ENCODE peak calls at places on chromosomes 4 and X, in eight cellular contexts. X is right atrium auricular region, Q is left lung, J is suprapubic skin, O is A549, L is thyroid gland, Z is HL-60, N is tibial nerve. P is an unnamed sample.

GRCh38 chr4:54433686-54434085 is 204.6 kb downstream of the PDGFRA start:
- DNase-seq in X (no peak), L (no peak), O (peak; percentile 11), N (no peak), Z (no peak), Q (no peak), J (no peak), P (no peak)

GRCh38 chr4:48483006-48483776 is at the start of gene SLC10A4:
- DNase-seq in O (peak; percentile 6), Z (no peak), X (no peak), J (no peak), Q (peak; percentile 76), L (peak; percentile 27), N (no peak), P (no peak)

GRCh38 chrX:40085086-40085551 is 12.6 kb downstream of the BCOR start:
- DNase-seq in N (no peak), Z (no peak), J (no peak), Q (no peak), X (no peak), L (peak; percentile 31), O (no peak), P (no peak)

GRCh38 chr4:4248885-4249203 is 821 bp upstream of the TMEM128 start:
- DNase-seq in J (no peak), L (no peak), N (no peak), X (no peak), Z (no peak), Q (no peak), O (no peak), P (no peak)

GRCh38 chr4:127055349-127055748 is 577.4 kb upstream of the INTU start:
- DNase-seq in L (peak; percentile 94), O (no peak), J (no peak), Z (no peak), Q (no peak), N (no peak), X (no peak), P (no peak)

GRCh38 chrX:135114392-135114791 is 5.9 kb downstream of the ETDB start:
- DNase-seq in X (no peak), J (no peak), L (no peak), Q (no peak), O (no peak), N (no peak), Z (no peak), P (no peak)

GRCh38 chr4:40046311-40046980 is 10.2 kb upstream of the N4BP2 start:
- DNase-seq in J (no peak), N (no peak), Z (no peak), L (peak; percentile 87), O (peak; percentile 83), X (peak; percentile 70), Q (no peak), P (no peak)

GRCh38 chrX:68498044-68498507 is 775 bp upstream of the YIPF6 start:
- DNase-seq in O (peak; percentile 29), Z (no peak), X (no peak), N (no peak), Q (no peak), L (no peak), J (no peak), P (no peak)

GRCh38 chr4:155781432-155781831 is 22.6 kb downstream of the GUCY1B1 start:
- DNase-seq in N (no peak), L (no peak), J (no peak), O (no peak), X (no peak), Z (no peak), Q (no peak), P (no peak)
- H3K27ac ChIP-seq in N (no peak overlapping the region), L (no peak overlapping the region), J (no peak overlapping the region), O (no peak overlapping the region), X (no peak overlapping the region), Z (no peak overlapping the region), Q (no peak overlapping the region), P (no peak overlapping the region)

GRCh38 chrX:12139934-12140611 is 1.8 kb downstream of the FRMPD4 start:
- DNase-seq in X (no peak), O (peak; percentile 38), J (no peak), Z (no peak), N (no peak), L (no peak), Q (no peak), P (no peak)

GRCh38 chrX:12138366-12139313 is at the start of gene FRMPD4:
- DNase-seq in O (peak; percentile 20), J (no peak), L (no peak), Z (no peak), N (no peak), Q (no peak), X (no peak), P (no peak)

GRCh38 chrX:12142661-12143060 is 4.4 kb downstream of the FRMPD4 start:
- DNase-seq in L (no peak), Z (no peak), N (no peak), O (no peak), J (no peak), Q (no peak), X (no peak), P (no peak)

GRCh38 chrX:12141511-12141910 is 3.2 kb downstream of the FRMPD4 start:
- DNase-seq in O (no peak), Q (no peak), N (no peak), L (no peak), Z (no peak), X (no peak), J (no peak), P (no peak)

DNA sequence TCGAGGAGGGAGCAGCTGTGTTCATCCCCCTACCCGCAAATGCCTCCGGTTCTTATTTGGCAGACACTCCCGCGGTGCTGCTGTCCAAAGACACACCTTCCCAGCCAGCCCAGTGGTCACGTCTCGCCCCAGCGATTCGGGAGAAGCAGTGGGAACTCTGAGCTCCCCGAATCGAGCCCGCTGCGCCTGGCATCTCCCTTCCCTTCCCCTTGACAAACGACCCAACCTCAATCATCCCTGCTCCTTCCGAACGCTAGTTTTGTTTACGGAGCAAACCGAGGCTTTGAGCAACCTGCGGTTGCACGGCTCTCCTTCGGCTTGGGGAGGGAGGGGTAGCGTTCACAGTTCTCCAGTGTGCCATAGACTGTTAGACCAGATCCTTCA is 299 bp upstream of the FRMPD4 start:
- DNase-seq in Q (no peak), N (no peak), J (no peak), Z (no peak), X (no peak), L (no peak), O (peak; percentile 7), P (no peak)
- H3K4me3 ChIP-seq in Q (no peak overlapping the region), N (no peak overlapping the region), J (peak overlapping the region; percentile 30), Z (no peak overlapping the region), X (peak overlapping the region; percentile 19), L (no peak overlapping the region), O (peak overlapping the region; percentile 59), P (peak overlapping the region; percentile 61)

GRCh38 chr4:92599044-92599443 is 295.3 kb downstream of the GRID2 start:
- DNase-seq in X (no peak), N (no peak), O (peak; percentile 18), J (no peak), L (no peak), Q (no peak), Z (no peak), P (no peak)

GRCh38 chr4:92606227-92606626 is 302.5 kb downstream of the GRID2 start:
- DNase-seq in O (no peak), N (no peak), Z (no peak), Q (no peak), L (no peak), J (no peak), X (no peak), P (no peak)

DNA sequence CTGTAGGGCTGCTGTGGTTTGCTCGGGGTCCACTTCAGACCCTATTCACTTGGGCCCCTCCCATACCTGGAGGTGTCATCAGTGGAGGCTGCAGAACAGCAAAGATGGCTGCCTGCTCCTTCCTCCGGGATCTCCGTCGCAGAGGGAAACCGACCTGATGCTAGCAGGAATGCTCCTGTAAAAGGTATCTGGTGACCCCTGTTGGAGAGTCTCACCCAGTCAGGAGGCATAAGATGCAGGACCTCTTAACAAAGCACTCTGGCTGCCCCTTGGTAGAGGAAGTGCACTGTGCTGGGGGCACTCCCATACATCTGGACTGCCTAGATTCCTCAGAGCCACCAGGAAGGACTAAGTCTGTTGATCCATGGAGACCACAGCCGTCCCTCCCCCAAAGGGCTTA is 296.9 kb downstream of the GRID2 start:
- DNase-seq in X (no peak), Z (no peak), Q (no peak), L (no peak), N (no peak), O (no peak), J (no peak), P (no peak)
- TF ChIP-seq CTCF in X (no peak), Z (no peak), Q (no peak), L (no peak), N (no peak), O (no peak), J (no peak), P (no peak)

GRCh38 chr4:151530230-151530629 is 121.3 kb downstream of the FHIP1A start:
- DNase-seq in O (no peak), Q (no peak), J (no peak), X (no peak), L (no peak), N (no peak), Z (no peak), P (no peak)

GRCh38 chr4:151529187-151529586 is 120.2 kb downstream of the FHIP1A start:
- DNase-seq in Q (no peak), N (no peak), J (no peak), L (no peak), Z (no peak), X (no peak), O (no peak), P (no peak)

GRCh38 chr4:151530783-151531182 is 121.8 kb downstream of the FHIP1A start:
- DNase-seq in O (peak; percentile 4), Q (no peak), Z (no peak), N (no peak), L (no peak), J (no peak), X (no peak), P (no peak)

GRCh38 chr4:151524610-151525009 is 115.6 kb downstream of the FHIP1A start:
- DNase-seq in L (no peak), J (no peak), Q (no peak), O (no peak), N (no peak), X (no peak), Z (no peak), P (no peak)

DNA sequence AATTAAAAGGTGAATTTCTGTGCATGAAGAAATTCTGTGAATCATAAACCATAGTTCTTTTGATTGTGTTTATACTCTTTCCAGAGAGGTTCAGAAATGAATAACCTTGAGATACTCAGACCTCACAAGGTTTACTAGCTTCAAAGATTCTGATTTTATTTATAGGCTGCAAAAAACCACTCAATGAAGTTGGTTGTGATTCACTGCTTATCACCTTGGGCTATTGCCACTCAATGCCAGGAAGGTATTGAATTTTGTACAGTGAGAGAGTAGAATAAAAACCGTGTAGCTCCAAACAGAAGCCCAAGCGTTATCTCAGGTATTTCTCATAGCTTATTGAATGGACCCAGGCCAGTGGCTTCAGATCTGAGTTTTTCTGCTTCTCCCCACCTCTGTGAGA is 118.7 kb downstream of the FHIP1A start:
- DNase-seq in L (no peak), O (no peak), Z (no peak), N (no peak), Q (no peak), J (no peak), X (no peak), P (no peak)
- H3K27ac ChIP-seq in L (no peak overlapping the region), O (no peak overlapping the region), Z (no peak overlapping the region), N (no peak overlapping the region), Q (no peak overlapping the region), J (no peak overlapping the region), X (no peak overlapping the region), P (no peak overlapping the region)

GRCh38 chr4:77194366-77194765 is 37.4 kb downstream of the CCNG2 start:
- DNase-seq in O (no peak), N (no peak), L (no peak), X (no peak), J (no peak), Q (no peak), Z (no peak), P (no peak)
- H3K4me3 ChIP-seq in O (no peak overlapping the region), N (no peak overlapping the region), L (no peak overlapping the region), X (no peak overlapping the region), J (no peak overlapping the region), Q (no peak overlapping the region), Z (peak overlapping the region; percentile 46), P (no peak overlapping the region)

P was measured in dorsolateral prefrontal cortex.